ENCODE peak calls at places on chromosomes 11 and 22, in ten cellular contexts. H, A, S, F, L, Z, V, G, N and K are unnamed samples.

GRCh38 chr11:99063331-99063730 is 42.6 kb downstream of the CNTN5 start:
- DNase-seq in H (no peak), A (no peak), S (no peak), F (no peak), L (no peak), Z (no peak), V (no peak), G (no peak), N (no peak), K (no peak)

GRCh38 chr11:107608809-107609208 is 17.9 kb downstream of the ELMOD1 start:
- DNase-seq in H (no peak), A (no peak), S (no peak), F (no peak), L (no peak), Z (no peak), V (no peak), G (no peak), N (no peak), K (no peak)

GRCh38 chr11:126870021-126870420 is 130.5 kb downstream of the KIRREL3 start:
- DNase-seq in H (no peak), A (no peak), S (no peak), F (no peak), L (no peak), Z (no peak), V (no peak), G (no peak), N (no peak), K (no peak)

GRCh38 chr11:79263001-79263400 is 177.8 kb downstream of the TENM4 start:
- DNase-seq in H (peak), A (no peak), S (no peak), F (no peak), L (no peak), Z (no peak), V (no peak), G (no peak), N (no peak), K (no peak)

GRCh38 chr11:75066061-75066460 is 30.6 kb downstream of the OR2AT4 start:
- DNase-seq in H (no peak), A (no peak), S (no peak), F (no peak), L (no peak), Z (no peak), V (no peak), G (no peak), N (no peak), K (no peak)

GRCh38 chr11:36364551-36364950 is 68.5 kb downstream of the PRR5L start:
- DNase-seq in H (no peak), A (no peak), S (no peak), F (no peak), L (no peak), Z (no peak), V (no peak), G (no peak), N (no peak), K (no peak)

GRCh38 chr22:27801616-27802388 is at the start of gene MN1:
- DNase-seq in H (peak), A (peak), S (peak), F (no peak), L (no peak), Z (no peak), V (peak), G (peak), N (peak), K (peak)

GRCh38 chr11:71251159-71251721 is 1.1 kb downstream of the SHANK2 start:
- DNase-seq in H (no peak), A (no peak), S (peak), F (no peak), L (no peak), Z (no peak), V (no peak), G (peak), N (no peak), K (peak)

GRCh38 chr22:25057013-25057881 is 104.7 kb downstream of the KIAA1671 start:
- DNase-seq in H (peak), A (peak), S (peak), F (peak), L (peak), Z (peak), V (peak), G (peak), N (peak), K (peak)

GRCh38 chr11:23976776-23977380 is 520.0 kb upstream of the LUZP2 start:
- DNase-seq in H (no peak), A (peak), S (no peak), F (no peak), L (peak), Z (no peak), V (no peak), G (no peak), N (no peak), K (no peak)

GRCh38 chr11:134008593-134008992 is 51.8 kb upstream of the IGSF9B start:
- DNase-seq in H (no peak), A (no peak), S (peak), F (no peak), L (no peak), Z (no peak), V (no peak), G (no peak), N (no peak), K (no peak)

GRCh38 chr11:130190371-130190881 is 30.8 kb downstream of the ST14 start:
- DNase-seq in H (no peak), A (no peak), S (no peak), F (no peak), L (no peak), Z (no peak), V (no peak), G (no peak), N (no peak), K (no peak)

GRCh38 chr11:3080104-3080503 is 22.9 kb upstream of the CARS1 start:
- DNase-seq in H (no peak), A (no peak), S (no peak), F (no peak), L (no peak), Z (no peak), V (no peak), G (no peak), N (no peak), K (no peak)

GRCh38 chr11:13019313-13019712 is 10.2 kb downstream of the RASSF10 start:
- DNase-seq in H (no peak), A (no peak), S (no peak), F (no peak), L (no peak), Z (no peak), V (no peak), G (no peak), N (no peak), K (no peak)

GRCh38 chr11:13015753-13016152 is 6.6 kb downstream of the RASSF10 start:
- DNase-seq in H (no peak), A (no peak), S (no peak), F (no peak), L (no peak), Z (no peak), V (no peak), G (no peak), N (no peak), K (no peak)

GRCh38 chr11:13013054-13013488 is 4.0 kb downstream of the RASSF10 start:
- DNase-seq in H (no peak), A (no peak), S (no peak), F (no peak), L (no peak), Z (no peak), V (no peak), G (no peak), N (no peak), K (no peak)

GRCh38 chr11:13012037-13012693 is 3.0 kb downstream of the RASSF10 start:
- DNase-seq in H (no peak), A (no peak), S (peak), F (no peak), L (no peak), Z (no peak), V (no peak), G (peak), N (peak), K (peak)

DNA sequence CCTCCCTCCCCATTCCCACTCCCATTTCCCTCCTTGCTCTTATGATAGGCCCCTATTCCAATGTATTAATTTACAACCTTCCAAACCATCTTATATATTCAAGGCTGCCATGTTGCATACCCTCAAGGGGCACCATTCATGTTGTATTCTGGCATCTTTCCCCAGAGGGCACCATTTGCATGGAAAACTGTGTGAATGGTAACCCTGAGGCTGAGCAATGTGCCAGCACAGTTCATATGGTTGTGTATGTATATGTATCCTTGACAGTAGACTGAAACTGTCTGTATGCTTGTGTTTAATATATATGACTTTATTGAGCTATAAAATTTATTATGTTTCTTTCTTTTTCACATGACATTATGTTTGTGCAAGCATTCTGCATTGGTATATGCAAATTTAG is 7.3 kb downstream of the RASSF10 start:
- DNase-seq in H (no peak), A (no peak), S (peak), F (no peak), L (no peak), Z (no peak), V (no peak), G (no peak), N (no peak), K (peak)
- TF ChIP-seq CTCF in H (no peak), A (no peak), S (no peak), F (no peak), L (no peak), Z (no peak), V (no peak), G (no peak), N (no peak), K (no peak)

DNA sequence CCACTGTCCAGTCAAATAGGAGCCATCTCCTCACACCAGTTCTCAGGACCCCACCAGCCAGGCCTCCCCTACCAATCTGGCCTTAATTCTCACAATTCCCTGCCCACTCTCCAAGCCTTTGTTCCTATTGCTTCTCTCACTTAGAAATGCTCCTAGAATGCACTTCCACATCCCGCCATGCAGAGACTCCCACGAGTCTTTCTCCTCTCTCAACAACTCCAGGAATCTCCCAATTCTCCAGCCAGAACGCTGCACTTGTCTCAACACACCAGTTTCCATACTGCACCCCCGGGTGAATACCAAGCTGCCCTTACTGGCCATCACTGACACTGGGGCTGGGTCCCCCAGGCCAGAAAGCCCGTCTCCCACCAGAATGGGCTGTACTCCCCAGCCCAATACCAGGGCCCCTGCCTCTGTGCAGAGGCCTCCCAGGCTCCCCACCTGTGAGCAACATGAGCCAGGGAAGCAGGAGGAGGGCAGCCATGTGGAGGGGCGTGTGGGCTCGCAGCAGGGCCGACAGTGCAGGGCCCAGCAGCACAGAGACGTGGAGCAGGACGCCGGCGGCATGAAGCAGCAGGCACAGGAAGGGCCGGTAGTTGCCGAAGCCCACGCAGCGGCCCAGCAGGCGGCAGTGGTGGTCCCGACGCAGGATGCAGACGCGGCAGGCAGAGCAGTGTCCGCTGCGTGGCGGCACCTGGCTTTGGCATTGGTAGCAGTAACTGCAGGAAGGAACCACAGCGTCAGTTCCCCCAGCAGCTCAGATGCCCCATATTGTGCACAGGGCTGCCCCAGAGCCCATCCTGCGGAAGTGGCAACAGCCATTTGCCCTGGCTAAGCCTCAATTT is 2.4 kb downstream of the ZDHHC24 start:
- DNase-seq in H (peak), A (peak), S (no peak), F (no peak), L (no peak), Z (peak), V (peak), G (peak), N (peak), K (peak)
- TF ChIP-seq CTCF in H (no peak), A (peak), S (no peak), F (no peak), L (peak), Z (peak), V (peak), G (no peak), N (peak), K (no peak)

GRCh38 chr11:125256471-125257010 is 92.0 kb downstream of the PKNOX2 start:
- DNase-seq in H (no peak), A (no peak), S (no peak), F (no peak), L (no peak), Z (no peak), V (no peak), G (no peak), N (no peak), K (no peak)

GRCh38 chr11:125258626-125259025 is 94.1 kb downstream of the PKNOX2 start:
- DNase-seq in H (no peak), A (no peak), S (no peak), F (no peak), L (no peak), Z (no peak), V (no peak), G (no peak), N (no peak), K (no peak)

GRCh38 chr11:125257751-125258150 is 93.2 kb downstream of the PKNOX2 start:
- DNase-seq in H (no peak), A (no peak), S (no peak), F (no peak), L (no peak), Z (no peak), V (no peak), G (no peak), N (no peak), K (no peak)

GRCh38 chr11:125253795-125254525 is 89.4 kb downstream of the PKNOX2 start:
- DNase-seq in H (no peak), A (peak), S (no peak), F (no peak), L (no peak), Z (no peak), V (no peak), G (no peak), N (no peak), K (no peak)

GRCh38 chr11:125257185-125257584 is 92.6 kb downstream of the PKNOX2 start:
- DNase-seq in H (no peak), A (no peak), S (no peak), F (no peak), L (no peak), Z (no peak), V (no peak), G (no peak), N (no peak), K (peak)
- TF ChIP-seq CTCF in H (no peak), A (peak), S (no peak), F (no peak), L (peak), Z (no peak), V (no peak), G (no peak), N (peak), K (peak)

GRCh38 chr11:104225047-104225446 is 61.1 kb upstream of the PDGFD start:
- DNase-seq in H (no peak), A (no peak), S (no peak), F (no peak), L (no peak), Z (no peak), V (no peak), G (no peak), N (no peak), K (no peak)
- TF ChIP-seq CTCF in H (no peak), A (no peak), S (no peak), F (no peak), L (no peak), Z (no peak), V (no peak), G (no peak), N (no peak), K (no peak)

GRCh38 chr11:77110836-77111235 is 8.2 kb downstream of the OMP start:
- DNase-seq in H (no peak), A (no peak), S (no peak), F (no peak), L (no peak), Z (no peak), V (no peak), G (no peak), N (no peak), K (no peak)

GRCh38 chr11:77107950-77108349 is 5.3 kb downstream of the OMP start:
- DNase-seq in H (no peak), A (peak), S (peak), F (no peak), L (peak), Z (no peak), V (no peak), G (peak), N (no peak), K (no peak)

GRCh38 chr11:77108436-77108835 is 5.8 kb downstream of the OMP start:
- DNase-seq in H (no peak), A (no peak), S (no peak), F (no peak), L (no peak), Z (no peak), V (no peak), G (no peak), N (no peak), K (no peak)

GRCh38 chr11:77111277-77111676 is 8.6 kb downstream of the OMP start:
- DNase-seq in H (no peak), A (peak), S (no peak), F (no peak), L (no peak), Z (no peak), V (no peak), G (no peak), N (no peak), K (no peak)

GRCh38 chr11:77109236-77110019 is 6.8 kb downstream of the OMP start:
- DNase-seq in H (no peak), A (peak), S (no peak), F (no peak), L (peak), Z (no peak), V (no peak), G (no peak), N (no peak), K (no peak)
- TF ChIP-seq CTCF in H (no peak), A (no peak), S (no peak), F (no peak), L (no peak), Z (no peak), V (no peak), G (no peak), N (no peak), K (no peak)

GRCh38 chr11:57544566-57544965 is 7.2 kb downstream of the SMTNL1 start:
- DNase-seq in H (no peak), A (no peak), S (no peak), F (no peak), L (no peak), Z (no peak), V (no peak), G (no peak), N (no peak), K (no peak)

GRCh38 chr11:57546451-57546850 is 9.1 kb downstream of the SMTNL1 start:
- DNase-seq in H (no peak), A (no peak), S (no peak), F (no peak), L (no peak), Z (no peak), V (no peak), G (no peak), N (no peak), K (no peak)

GRCh38 chr11:57547854-57548377 is 10.5 kb downstream of the SMTNL1 start:
- DNase-seq in H (no peak), A (no peak), S (no peak), F (no peak), L (no peak), Z (no peak), V (no peak), G (peak), N (no peak), K (no peak)

GRCh38 chr11:57545883-57546282 is 8.5 kb downstream of the SMTNL1 start:
- DNase-seq in H (no peak), A (no peak), S (no peak), F (no peak), L (no peak), Z (no peak), V (no peak), G (no peak), N (no peak), K (no peak)

DNA sequence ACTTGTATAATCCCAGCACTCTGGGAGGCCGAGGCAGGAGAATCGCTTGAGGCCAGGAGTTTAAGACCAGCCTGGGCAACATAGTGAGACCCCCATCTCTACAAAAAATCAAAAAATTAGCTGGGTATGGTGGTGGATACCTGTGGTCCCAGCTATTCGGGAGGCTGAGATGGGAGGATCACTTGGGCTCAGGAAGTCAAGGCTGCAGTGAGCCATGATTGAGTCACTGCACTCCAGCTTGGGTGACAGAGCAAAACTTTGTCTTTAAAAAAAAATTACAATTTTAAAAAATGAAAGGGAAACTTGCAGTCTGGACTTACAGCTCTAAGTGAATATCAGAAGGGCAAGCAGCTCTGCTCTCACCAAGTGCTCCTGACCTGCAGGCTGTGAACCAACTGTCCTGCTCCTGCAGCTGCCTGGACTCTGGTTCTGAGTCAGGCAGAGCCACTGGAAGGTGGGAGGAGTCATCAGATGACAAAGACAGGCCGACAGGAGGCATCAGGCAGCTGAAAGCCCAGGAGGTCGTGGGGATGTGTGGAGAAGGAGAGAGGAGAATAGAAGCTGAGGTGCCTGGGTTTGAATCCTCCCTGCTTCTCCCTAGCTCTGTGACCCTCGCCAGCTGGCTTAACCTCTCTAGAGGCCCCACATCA is 9.6 kb downstream of the SMTNL1 start:
- DNase-seq in H (no peak), A (peak), S (no peak), F (peak), L (peak), Z (no peak), V (no peak), G (no peak), N (peak), K (no peak)
- TF ChIP-seq CTCF in H (no peak), A (peak), S (no peak), F (no peak), L (peak), Z (no peak), V (no peak), G (no peak), N (no peak), K (no peak)